ENCODE peak calls at places on chromosomes 13 and 19, in nine cellular contexts. One of them, this sample, is unnamed.

GRCh38 chr19:19444694-19445155 is 39.2 kb downstream of the GATAD2A start:
- DNase-seq in AG09319: no peak
- DNase-seq in stimulated activated CD4-positive, alpha-beta T cell treated with anti-CD3 and anti-CD28 coated beads, Interleukin-15, amount 100 ng/mL, for 1 hour: no peak
- DNase-seq in anterior cingulate cortex: no peak
- DNase-seq in fibroblast of the aortic adventitia: peak
- DNase-seq in kidney glomerular epithelial cell: no peak
- DNase-seq in stimulated activated CD8-positive, alpha-beta memory T cell treated with anti-CD3 and anti-CD28 coated beads, Interleukin-12 subunit alpha, Interleukin-12 subunit beta, amount 100 ng/mL, for 1 hour: no peak
- DNase-seq in NCI-H1694: no peak
- DNase-seq in Caco-2: no peak
- DNase-seq in this sample: no peak

GRCh38 chr19:15869109-15869555 is 28.7 kb downstream of the CYP4F2 start:
- DNase-seq in stimulated activated CD4-positive, alpha-beta T cell treated with anti-CD3 and anti-CD28 coated beads, Interleukin-15, amount 100 ng/mL, for 1 hour: peak
- DNase-seq in kidney glomerular epithelial cell: peak
- DNase-seq in stimulated activated CD8-positive, alpha-beta memory T cell treated with anti-CD3 and anti-CD28 coated beads, Interleukin-12 subunit alpha, Interleukin-12 subunit beta, amount 100 ng/mL, for 1 hour: peak
- DNase-seq in AG09319: no peak
- DNase-seq in Caco-2: peak
- DNase-seq in anterior cingulate cortex: peak
- DNase-seq in NCI-H1694: no peak
- DNase-seq in fibroblast of the aortic adventitia: peak
- DNase-seq in this sample: no peak

GRCh38 chr19:9968820-9969687 is 32.7 kb upstream of the OLFM2 start:
- DNase-seq in stimulated activated CD8-positive, alpha-beta memory T cell treated with anti-CD3 and anti-CD28 coated beads, Interleukin-12 subunit alpha, Interleukin-12 subunit beta, amount 100 ng/mL, for 1 hour: no peak
- DNase-seq in kidney glomerular epithelial cell: no peak
- DNase-seq in anterior cingulate cortex: no peak
- DNase-seq in NCI-H1694: no peak
- DNase-seq in fibroblast of the aortic adventitia: no peak
- DNase-seq in Caco-2: no peak
- DNase-seq in stimulated activated CD4-positive, alpha-beta T cell treated with anti-CD3 and anti-CD28 coated beads, Interleukin-15, amount 100 ng/mL, for 1 hour: no peak
- DNase-seq in AG09319: no peak
- DNase-seq in this sample: no peak

GRCh38 chr19:24140099-24140498 is 53.1 kb downstream of the ZNF254 start:
- DNase-seq in anterior cingulate cortex: no peak
- DNase-seq in Caco-2: no peak
- DNase-seq in NCI-H1694: no peak
- DNase-seq in fibroblast of the aortic adventitia: peak
- DNase-seq in stimulated activated CD4-positive, alpha-beta T cell treated with anti-CD3 and anti-CD28 coated beads, Interleukin-15, amount 100 ng/mL, for 1 hour: no peak
- DNase-seq in kidney glomerular epithelial cell: peak
- DNase-seq in stimulated activated CD8-positive, alpha-beta memory T cell treated with anti-CD3 and anti-CD28 coated beads, Interleukin-12 subunit alpha, Interleukin-12 subunit beta, amount 100 ng/mL, for 1 hour: no peak
- DNase-seq in AG09319: peak
- DNase-seq in this sample: peak

GRCh38 chr19:57512845-57513244 is 13.1 kb downstream of the ZNF773 start:
- DNase-seq in NCI-H1694: no peak
- DNase-seq in anterior cingulate cortex: no peak
- DNase-seq in stimulated activated CD4-positive, alpha-beta T cell treated with anti-CD3 and anti-CD28 coated beads, Interleukin-15, amount 100 ng/mL, for 1 hour: no peak
- DNase-seq in stimulated activated CD8-positive, alpha-beta memory T cell treated with anti-CD3 and anti-CD28 coated beads, Interleukin-12 subunit alpha, Interleukin-12 subunit beta, amount 100 ng/mL, for 1 hour: no peak
- DNase-seq in Caco-2: peak
- DNase-seq in AG09319: no peak
- DNase-seq in fibroblast of the aortic adventitia: peak
- DNase-seq in kidney glomerular epithelial cell: no peak
- DNase-seq in this sample: no peak

GRCh38 chr19:11578342-11579142 is 1.1 kb upstream of the ACP5 start:
- DNase-seq in anterior cingulate cortex: no peak
- DNase-seq in AG09319: no peak
- DNase-seq in stimulated activated CD4-positive, alpha-beta T cell treated with anti-CD3 and anti-CD28 coated beads, Interleukin-15, amount 100 ng/mL, for 1 hour: no peak
- DNase-seq in kidney glomerular epithelial cell: no peak
- DNase-seq in Caco-2: no peak
- DNase-seq in stimulated activated CD8-positive, alpha-beta memory T cell treated with anti-CD3 and anti-CD28 coated beads, Interleukin-12 subunit alpha, Interleukin-12 subunit beta, amount 100 ng/mL, for 1 hour: peak
- DNase-seq in NCI-H1694: no peak
- DNase-seq in fibroblast of the aortic adventitia: no peak
- DNase-seq in this sample: no peak

GRCh38 chr13:77028202-77028601 is 1.2 kb upstream of the FBXL3 start:
- DNase-seq in Caco-2: no peak
- DNase-seq in kidney glomerular epithelial cell: no peak
- DNase-seq in NCI-H1694: no peak
- DNase-seq in stimulated activated CD8-positive, alpha-beta memory T cell treated with anti-CD3 and anti-CD28 coated beads, Interleukin-12 subunit alpha, Interleukin-12 subunit beta, amount 100 ng/mL, for 1 hour: no peak
- DNase-seq in anterior cingulate cortex: no peak
- DNase-seq in stimulated activated CD4-positive, alpha-beta T cell treated with anti-CD3 and anti-CD28 coated beads, Interleukin-15, amount 100 ng/mL, for 1 hour: no peak
- DNase-seq in fibroblast of the aortic adventitia: peak
- DNase-seq in AG09319: no peak
- DNase-seq in this sample: no peak

GRCh38 chr13:44932171-44932849 is 57.0 kb downstream of the NUFIP1 start:
- DNase-seq in Caco-2: no peak
- DNase-seq in stimulated activated CD4-positive, alpha-beta T cell treated with anti-CD3 and anti-CD28 coated beads, Interleukin-15, amount 100 ng/mL, for 1 hour: no peak
- DNase-seq in anterior cingulate cortex: no peak
- DNase-seq in fibroblast of the aortic adventitia: peak
- DNase-seq in AG09319: no peak
- DNase-seq in kidney glomerular epithelial cell: peak
- DNase-seq in NCI-H1694: no peak
- DNase-seq in stimulated activated CD8-positive, alpha-beta memory T cell treated with anti-CD3 and anti-CD28 coated beads, Interleukin-12 subunit alpha, Interleukin-12 subunit beta, amount 100 ng/mL, for 1 hour: no peak
- DNase-seq in this sample: no peak

GRCh38 chr19:8832132-8833021 is at the start of the genes MBD3L1 and ZNF558:
- DNase-seq in AG09319: peak
- DNase-seq in stimulated activated CD4-positive, alpha-beta T cell treated with anti-CD3 and anti-CD28 coated beads, Interleukin-15, amount 100 ng/mL, for 1 hour: peak
- DNase-seq in Caco-2: peak
- DNase-seq in fibroblast of the aortic adventitia: peak
- DNase-seq in NCI-H1694: peak
- DNase-seq in stimulated activated CD8-positive, alpha-beta memory T cell treated with anti-CD3 and anti-CD28 coated beads, Interleukin-12 subunit alpha, Interleukin-12 subunit beta, amount 100 ng/mL, for 1 hour: peak
- DNase-seq in kidney glomerular epithelial cell: peak
- DNase-seq in anterior cingulate cortex: peak
- DNase-seq in this sample: peak